ENCODE peak calls at places on chromosome 1, in four cellular contexts. One of them, this sample, is unnamed.

GRCh38 chr1:175129182-175129581 is 61.5 kb downstream of the TNN start:
- DNase-seq in CD8-positive, alpha-beta T cell: no peak
- DNase-seq in cardiac muscle cell: peak
- DNase-seq in NB4: no peak
- DNase-seq in this sample: no peak

GRCh38 chr1:33899746-33900145 is 35.9 kb downstream of the HMGB4 start:
- DNase-seq in CD8-positive, alpha-beta T cell: no peak
- DNase-seq in cardiac muscle cell: no peak
- DNase-seq in NB4: no peak
- DNase-seq in this sample: no peak

GRCh38 chr1:10901091-10901893 is 104.8 kb upstream of the CASZ1 start:
- DNase-seq in CD8-positive, alpha-beta T cell: no peak
- DNase-seq in cardiac muscle cell: no peak
- DNase-seq in NB4: no peak
- DNase-seq in this sample: no peak

GRCh38 chr1:100277866-100278265 is 11.8 kb downstream of the RTCA start:
- DNase-seq in CD8-positive, alpha-beta T cell: peak
- DNase-seq in cardiac muscle cell: no peak
- DNase-seq in NB4: no peak
- DNase-seq in this sample: no peak

GRCh38 chr1:162753998-162754585 is 36.4 kb upstream of the HSD17B7 start:
- DNase-seq in CD8-positive, alpha-beta T cell: no peak
- DNase-seq in cardiac muscle cell: no peak
- DNase-seq in NB4: peak
- DNase-seq in this sample: no peak

GRCh38 chr1:88341436-88341835 is 342.6 kb upstream of the PKN2 start:
- DNase-seq in CD8-positive, alpha-beta T cell: no peak
- DNase-seq in cardiac muscle cell: no peak
- DNase-seq in NB4: no peak
- DNase-seq in this sample: no peak

GRCh38 chr1:65066766-65067490 is 81.1 kb upstream of the AK4 start:
- DNase-seq in CD8-positive, alpha-beta T cell: peak
- DNase-seq in cardiac muscle cell: peak
- DNase-seq in NB4: peak
- DNase-seq in this sample: no peak

GRCh38 chr1:241957692-241958494 is at the start of gene BECN2:
- DNase-seq in CD8-positive, alpha-beta T cell: no peak
- DNase-seq in cardiac muscle cell: no peak
- DNase-seq in NB4: no peak
- DNase-seq in this sample: no peak

GRCh38 chr1:212780759-212781158 is 10.8 kb downstream of the NSL1 start:
- DNase-seq in CD8-positive, alpha-beta T cell: no peak
- DNase-seq in cardiac muscle cell: no peak
- DNase-seq in NB4: no peak
- DNase-seq in this sample: no peak

GRCh38 chr1:6530504-6531160 is 23.7 kb downstream of the NOL9 start:
- DNase-seq in CD8-positive, alpha-beta T cell: no peak
- DNase-seq in cardiac muscle cell: no peak
- DNase-seq in NB4: no peak
- DNase-seq in this sample: no peak

GRCh38 chr1:213179784-213180183 is 128.7 kb downstream of the RPS6KC1 start:
- DNase-seq in CD8-positive, alpha-beta T cell: no peak
- DNase-seq in cardiac muscle cell: no peak
- DNase-seq in NB4: no peak
- DNase-seq in this sample: no peak

GRCh38 chr1:166166701-166167394 is at the start of gene FAM78B:
- DNase-seq in CD8-positive, alpha-beta T cell: peak
- DNase-seq in cardiac muscle cell: peak
- DNase-seq in NB4: no peak
- DNase-seq in this sample: peak

GRCh38 chr1:91730781-91731732 is 154.9 kb downstream of the TGFBR3 start:
- DNase-seq in CD8-positive, alpha-beta T cell: no peak
- DNase-seq in cardiac muscle cell: peak
- DNase-seq in NB4: peak
- DNase-seq in this sample: no peak

GRCh38 chr1:235011064-235011598 is 117.5 kb downstream of the TOMM20 start:
- DNase-seq in CD8-positive, alpha-beta T cell: peak
- DNase-seq in cardiac muscle cell: no peak
- DNase-seq in NB4: peak
- DNase-seq in this sample: no peak

GRCh38 chr1:185367218-185367617 is 50.2 kb upstream of the IVNS1ABP start:
- DNase-seq in CD8-positive, alpha-beta T cell: no peak
- DNase-seq in cardiac muscle cell: peak
- DNase-seq in NB4: no peak
- DNase-seq in this sample: no peak

GRCh38 chr1:208036177-208036808 is 125.4 kb upstream of the CD34 start:
- DNase-seq in CD8-positive, alpha-beta T cell: no peak
- DNase-seq in cardiac muscle cell: peak
- DNase-seq in NB4: peak
- DNase-seq in this sample: no peak

GRCh38 chr1:228006034-228006792 is 585 bp upstream of the WNT3A start:
- DNase-seq in CD8-positive, alpha-beta T cell: no peak
- DNase-seq in cardiac muscle cell: no peak
- DNase-seq in NB4: no peak
- DNase-seq in this sample: peak

GRCh38 chr1:192443616-192444015 is 126.8 kb downstream of the RGS21 start:
- DNase-seq in CD8-positive, alpha-beta T cell: no peak
- DNase-seq in cardiac muscle cell: no peak
- DNase-seq in NB4: no peak
- DNase-seq in this sample: no peak

GRCh38 chr1:84428220-84428619 is 29.9 kb downstream of the DNASE2B start:
- DNase-seq in CD8-positive, alpha-beta T cell: no peak
- DNase-seq in cardiac muscle cell: no peak
- DNase-seq in NB4: no peak
- DNase-seq in this sample: no peak

GRCh38 chr1:203069028-203069804 is 16.6 kb downstream of the MYOG start:
- DNase-seq in CD8-positive, alpha-beta T cell: no peak
- DNase-seq in cardiac muscle cell: peak
- DNase-seq in NB4: peak
- DNase-seq in this sample: no peak

GRCh38 chr1:168621356-168621755 is 45.0 kb downstream of the XCL1 start:
- DNase-seq in CD8-positive, alpha-beta T cell: no peak
- DNase-seq in cardiac muscle cell: peak
- DNase-seq in NB4: no peak
- DNase-seq in this sample: no peak

GRCh38 chr1:168627370-168627769 is 51.0 kb downstream of the XCL1 start:
- DNase-seq in CD8-positive, alpha-beta T cell: no peak
- DNase-seq in cardiac muscle cell: no peak
- DNase-seq in NB4: no peak
- DNase-seq in this sample: no peak

GRCh38 chr1:168626326-168626725 is 49.9 kb downstream of the XCL1 start:
- DNase-seq in CD8-positive, alpha-beta T cell: no peak
- DNase-seq in cardiac muscle cell: no peak
- DNase-seq in NB4: peak
- DNase-seq in this sample: no peak

GRCh38 chr1:168623838-168624237 is 47.4 kb downstream of the XCL1 start:
- DNase-seq in CD8-positive, alpha-beta T cell: no peak
- DNase-seq in cardiac muscle cell: no peak
- DNase-seq in NB4: no peak
- DNase-seq in this sample: no peak

DNA sequence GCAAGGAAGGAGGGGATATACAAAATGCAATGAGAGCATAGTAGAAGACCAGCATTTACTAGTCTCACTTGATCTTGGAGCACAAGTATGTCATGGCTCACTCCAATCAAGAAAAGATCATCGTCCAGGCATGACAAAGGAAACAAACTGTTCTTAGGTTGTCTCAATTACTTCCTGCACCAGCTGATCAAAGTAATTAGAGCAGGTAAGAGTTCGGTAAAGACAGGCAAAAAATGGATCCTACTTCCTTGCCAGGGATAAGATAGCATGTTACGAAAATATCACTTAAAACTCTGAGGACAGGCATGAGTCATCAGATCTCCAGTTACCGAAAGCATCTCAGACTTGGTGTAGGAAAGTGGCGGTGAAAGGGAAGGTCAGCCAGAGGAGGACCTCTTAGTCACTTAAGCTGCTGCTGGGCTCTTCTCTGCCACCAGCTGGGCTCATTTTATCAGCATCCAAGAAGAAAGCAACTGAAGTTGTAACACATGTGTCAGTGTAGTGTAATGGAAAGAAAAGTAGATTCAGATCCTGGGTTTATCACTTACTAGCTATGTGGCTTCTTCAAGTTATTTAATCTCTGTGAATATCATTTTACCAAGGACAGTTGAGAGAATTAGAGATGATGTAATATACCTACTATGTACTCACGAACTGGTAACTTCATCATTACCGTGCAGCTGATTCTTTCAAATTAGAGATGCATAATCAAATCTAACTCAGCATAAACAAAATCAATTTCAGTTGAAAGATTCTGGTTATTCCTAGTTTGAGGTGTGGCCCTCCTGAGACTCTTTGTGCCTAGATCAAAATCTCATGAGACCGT is 46.8 kb downstream of the XCL1 start:
- DNase-seq in CD8-positive, alpha-beta T cell: no peak
- DNase-seq in cardiac muscle cell: peak
- DNase-seq in NB4: peak
- DNase-seq in this sample: no peak
- TF ChIP-seq CTCF in CD8-positive, alpha-beta T cell: no peak
- TF ChIP-seq CTCF in cardiac muscle cell: no peak
- TF ChIP-seq CTCF in NB4: no peak
- TF ChIP-seq CTCF in this sample: no peak

GRCh38 chr1:229018674-229019295 is 252.1 kb upstream of the RAB4A start:
- DNase-seq in CD8-positive, alpha-beta T cell: no peak
- DNase-seq in cardiac muscle cell: no peak
- DNase-seq in NB4: no peak
- DNase-seq in this sample: no peak

GRCh38 chr1:229023651-229024295 is 247.1 kb upstream of the RAB4A start:
- DNase-seq in CD8-positive, alpha-beta T cell: no peak
- DNase-seq in cardiac muscle cell: no peak
- DNase-seq in NB4: peak
- DNase-seq in this sample: no peak

GRCh38 chr1:229015791-229016190 is 255.1 kb upstream of the RAB4A start:
- DNase-seq in CD8-positive, alpha-beta T cell: no peak
- DNase-seq in cardiac muscle cell: peak
- DNase-seq in NB4: no peak
- DNase-seq in this sample: no peak

GRCh38 chr1:229022595-229023350 is 248.1 kb upstream of the RAB4A start:
- DNase-seq in CD8-positive, alpha-beta T cell: no peak
- DNase-seq in cardiac muscle cell: peak
- DNase-seq in NB4: peak
- DNase-seq in this sample: no peak

DNA sequence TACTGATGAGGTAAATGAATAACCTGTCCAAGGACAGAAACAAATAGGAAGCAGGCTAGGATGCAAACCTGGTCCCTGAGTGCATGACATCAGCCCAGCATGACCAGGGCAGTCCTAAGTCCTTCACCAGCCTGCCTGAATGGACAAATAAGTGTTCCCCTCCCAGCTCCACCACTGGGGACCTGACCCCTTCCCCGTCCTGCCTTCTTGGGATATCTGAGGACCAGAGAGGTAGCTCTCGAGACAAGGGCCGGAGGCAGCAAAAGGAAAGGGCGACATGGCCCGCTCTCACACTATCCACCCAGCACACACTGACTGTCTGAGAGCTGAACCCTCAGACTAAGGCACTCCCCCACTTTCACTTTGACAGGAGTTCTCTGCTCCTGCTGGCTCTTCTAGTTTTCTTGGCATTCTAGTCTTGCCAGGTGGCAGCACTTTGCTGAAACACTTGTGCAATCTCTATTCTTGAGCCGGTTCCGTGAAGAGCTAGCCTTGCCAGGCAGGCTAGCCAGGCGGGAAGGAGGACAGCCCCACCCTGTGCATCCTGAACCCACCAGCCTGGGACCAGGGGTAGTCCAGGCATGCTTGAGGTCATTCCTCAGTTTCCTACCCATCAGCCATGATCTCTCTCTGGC is 251.1 kb upstream of the RAB4A start:
- DNase-seq in CD8-positive, alpha-beta T cell: no peak
- DNase-seq in cardiac muscle cell: no peak
- DNase-seq in NB4: no peak
- DNase-seq in this sample: no peak
- TF ChIP-seq CTCF in CD8-positive, alpha-beta T cell: no peak
- TF ChIP-seq CTCF in cardiac muscle cell: no peak
- TF ChIP-seq CTCF in NB4: no peak
- TF ChIP-seq CTCF in this sample: no peak

GRCh38 chr1:198788561-198789064 is 149.8 kb downstream of the PTPRC start:
- DNase-seq in CD8-positive, alpha-beta T cell: peak
- DNase-seq in cardiac muscle cell: peak
- DNase-seq in NB4: peak
- DNase-seq in this sample: no peak
- TF ChIP-seq CTCF in CD8-positive, alpha-beta T cell: no peak
- TF ChIP-seq CTCF in cardiac muscle cell: peak
- TF ChIP-seq CTCF in NB4: no peak
- TF ChIP-seq CTCF in this sample: peak

GRCh38 chr1:160161965-160162705 is 10.7 kb downstream of the ATP1A4 start:
- DNase-seq in CD8-positive, alpha-beta T cell: no peak
- DNase-seq in cardiac muscle cell: peak
- DNase-seq in NB4: peak
- DNase-seq in this sample: no peak
- TF ChIP-seq CTCF in CD8-positive, alpha-beta T cell: no peak
- TF ChIP-seq CTCF in cardiac muscle cell: peak
- TF ChIP-seq CTCF in NB4: peak
- TF ChIP-seq CTCF in this sample: peak

GRCh38 chr1:15331673-15332072 is 78.0 kb upstream of the EFHD2 start:
- DNase-seq in CD8-positive, alpha-beta T cell: no peak
- DNase-seq in cardiac muscle cell: no peak
- DNase-seq in NB4: no peak
- DNase-seq in this sample: no peak
- TF ChIP-seq CTCF in CD8-positive, alpha-beta T cell: no peak
- TF ChIP-seq CTCF in cardiac muscle cell: no peak
- TF ChIP-seq CTCF in NB4: no peak
- TF ChIP-seq CTCF in this sample: no peak

GRCh38 chr1:180849031-180849775 is 63.5 kb upstream of the KIAA1614 start:
- DNase-seq in CD8-positive, alpha-beta T cell: no peak
- DNase-seq in cardiac muscle cell: no peak
- DNase-seq in NB4: no peak
- DNase-seq in this sample: no peak
- TF ChIP-seq CTCF in CD8-positive, alpha-beta T cell: no peak
- TF ChIP-seq CTCF in cardiac muscle cell: no peak
- TF ChIP-seq CTCF in NB4: no peak
- TF ChIP-seq CTCF in this sample: no peak

DNA sequence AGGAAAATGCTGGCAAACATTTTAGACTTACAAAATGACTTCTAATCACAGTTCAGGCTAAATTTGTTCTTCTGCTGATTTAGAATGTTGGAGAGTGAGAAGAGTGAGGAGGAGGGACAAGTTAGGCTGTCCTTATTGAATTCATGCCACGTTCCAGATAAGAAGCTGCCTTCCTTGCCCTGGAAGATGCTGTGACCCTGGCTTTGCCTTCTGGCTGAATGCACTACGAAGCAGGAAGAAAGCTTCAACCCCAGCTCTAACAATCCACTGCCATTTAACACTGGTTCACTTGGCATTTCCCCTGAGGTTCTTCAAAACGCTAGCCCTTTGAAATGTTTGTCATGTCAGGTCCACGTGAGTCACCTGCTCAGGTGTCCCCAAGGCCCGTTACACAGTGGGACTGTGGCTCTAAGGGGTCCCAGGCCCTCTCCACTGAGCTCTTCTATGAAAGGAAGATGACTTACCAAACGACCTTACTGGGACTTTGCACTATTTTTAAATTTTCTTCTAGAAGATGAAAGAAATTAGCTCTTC is 30.0 kb upstream of the LRRC8C start:
- DNase-seq in CD8-positive, alpha-beta T cell: no peak
- DNase-seq in cardiac muscle cell: no peak
- DNase-seq in NB4: no peak
- DNase-seq in this sample: no peak
- TF ChIP-seq CTCF in CD8-positive, alpha-beta T cell: no peak
- TF ChIP-seq CTCF in cardiac muscle cell: no peak
- TF ChIP-seq CTCF in NB4: no peak
- TF ChIP-seq CTCF in this sample: no peak